ENCODE peak calls at places on chromosomes 1 and 21, in eight cellular contexts. H is IMR-90, U is heart left ventricle, T is left lung, L is GM23248, Y is left ventricle myocardium inferior, S is neural progenitor cell, I is A549. D is an unnamed sample.

GRCh38 chr1:227192163-227192562 is 126.1 kb downstream of the CDC42BPA start:
- DNase-seq in T (no peak), U (no peak), L (peak; percentile 97), Y (peak; percentile 25), I (peak; percentile 53), S (no peak), H (peak; percentile 98), D (peak; percentile 57)

GRCh38 chr1:204150702-204151561 is 912 bp downstream of the ETNK2 start:
- DNase-seq in T (no peak), U (no peak), H (no peak), L (peak; percentile 39), Y (no peak), I (no peak), S (peak; percentile 61), D (peak; percentile 76)

GRCh38 chr1:207890136-207890738 is 20.7 kb downstream of the CD34 start:
- DNase-seq in S (no peak), T (peak; percentile 70), H (peak; percentile 67), Y (peak; percentile 80), L (peak; percentile 81), I (no peak), U (peak; percentile 89), D (no peak)

GRCh38 chr1:234612352-234613127 is 2.6 kb upstream of the IRF2BP2 start:
- DNase-seq in L (peak; percentile 98), H (peak; percentile 99), T (peak; percentile 95), I (peak; percentile 99), Y (peak; percentile 89), S (peak; percentile 45), U (peak; percentile 91), D (peak; percentile 68)

GRCh38 chr1:58310881-58311280 is 235.6 kb downstream of the OMA1 start:
- DNase-seq in Y (no peak), I (no peak), T (no peak), H (no peak), U (no peak), S (no peak), L (no peak), D (no peak)

GRCh38 chr1:3676581-3677410 is 24.5 kb downstream of the TP73 start:
- DNase-seq in U (no peak), Y (no peak), S (no peak), I (no peak), T (no peak), L (no peak), H (no peak), D (no peak)

GRCh38 chr1:116346943-116347673 is 25.9 kb upstream of the ATP1A1 start:
- DNase-seq in U (no peak), I (no peak), Y (no peak), L (no peak), S (no peak), T (no peak), H (no peak), D (no peak)

GRCh38 chr1:162561616-162562451 is at the start of gene UAP1:
- DNase-seq in Y (no peak), I (no peak), S (no peak), U (peak; percentile 39), T (no peak), H (no peak), L (peak; percentile 61), D (no peak)

GRCh38 chr1:226635456-226635941 is 86.9 kb downstream of the STUM start:
- DNase-seq in U (peak; percentile 16), I (no peak), S (no peak), T (peak; percentile 18), Y (no peak), L (no peak), H (no peak), D (peak; percentile 43)

GRCh38 chr1:160550572-160551034 is 27.5 kb upstream of the SLAMF6 start:
- DNase-seq in I (no peak), S (peak; percentile 13), Y (no peak), U (no peak), H (no peak), L (no peak), T (no peak), D (peak; percentile 81)

GRCh38 chr1:26358411-26359384 is 4.8 kb upstream of the CRYBG2 start:
- DNase-seq in H (no peak), U (no peak), L (no peak), S (no peak), I (peak; percentile 60), T (no peak), Y (no peak), D (peak; percentile 79)

GRCh38 chr1:98048234-98048633 is 127.4 kb upstream of the DPYD start:
- DNase-seq in L (peak; percentile 94), H (peak; percentile 92), U (peak; percentile 80), Y (peak; percentile 76), T (peak; percentile 81), I (peak; percentile 58), S (peak; percentile 92), D (peak; percentile 96)

GRCh38 chr1:177800386-177801058 is 169.3 kb downstream of the SEC16B start:
- DNase-seq in S (no peak), U (no peak), Y (no peak), H (peak; percentile 35), T (no peak), I (no peak), L (peak; percentile 41), D (no peak)

GRCh38 chr1:218424528-218424927 is 79.4 kb downstream of the TGFB2 start:
- DNase-seq in H (no peak), S (peak; percentile 18), Y (no peak), L (peak; percentile 31), I (no peak), T (no peak), U (no peak), D (no peak)

GRCh38 chr1:168091720-168092119 is 45.0 kb downstream of the GPR161 start:
- DNase-seq in S (no peak), I (no peak), U (no peak), H (no peak), T (no peak), L (no peak), Y (no peak), D (no peak)

GRCh38 chr21:39951183-39952101 is 84.2 kb downstream of the PCP4 start:
- DNase-seq in S (peak; percentile 9), L (no peak), Y (no peak), T (no peak), H (no peak), I (no peak), U (no peak), D (peak; percentile 53)

GRCh38 chr1:55827350-55827749 is 612.2 kb upstream of the USP24 start:
- DNase-seq in S (no peak), H (peak; percentile 99), T (no peak), I (peak; percentile 18), L (peak; percentile 94), U (no peak), Y (no peak), D (no peak)

GRCh38 chr1:9886063-9886742 is 23.9 kb downstream of the CTNNBIP1 start:
- DNase-seq in T (no peak), H (no peak), U (no peak), L (no peak), I (no peak), S (peak; percentile 41), Y (peak; percentile 37), D (no peak)

GRCh38 chr1:41936107-41936506 is 17.4 kb upstream of the HIVEP3 start:
- DNase-seq in I (no peak), L (peak; percentile 74), H (peak; percentile 70), T (no peak), S (no peak), U (no peak), Y (no peak), D (no peak)

GRCh38 chr1:83530506-83530905 is 468.4 kb downstream of the TTLL7 start:
- DNase-seq in U (no peak), Y (no peak), T (no peak), H (no peak), L (no peak), S (no peak), I (no peak), D (no peak)

GRCh38 chr21:39316062-39316461 is 2.6 kb upstream of the BRWD1 start:
- DNase-seq in Y (no peak), I (no peak), U (no peak), T (no peak), H (no peak), L (peak; percentile 19), S (no peak), D (no peak)

GRCh38 chr1:14095001-14095400 is 395.0 kb downstream of the PRDM2 start:
- DNase-seq in Y (no peak), T (no peak), H (no peak), I (no peak), L (peak; percentile 35), S (peak; percentile 64), U (no peak), D (no peak)

DNA sequence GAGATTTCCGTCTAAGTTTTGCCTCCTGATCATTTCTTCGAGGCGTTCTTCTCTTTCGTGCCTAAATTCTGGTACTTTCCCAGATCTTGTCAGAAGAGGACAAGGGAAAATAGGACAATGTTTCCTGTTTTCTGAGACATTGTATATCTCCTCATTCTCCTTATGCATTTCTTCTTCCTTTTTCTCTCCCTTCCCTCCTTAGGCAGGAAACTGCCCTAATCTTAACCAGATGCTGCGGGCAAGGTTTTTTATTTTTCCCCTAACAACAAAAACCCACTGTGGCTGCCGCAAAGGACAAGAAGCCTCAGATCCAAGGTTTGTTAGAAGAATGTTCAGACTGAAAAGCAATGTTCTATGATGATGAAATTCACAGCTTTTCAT is 813 bp downstream of the CTSK start:
- DNase-seq in T (no peak), I (no peak), S (no peak), Y (no peak), L (peak; percentile 54), U (no peak), H (no peak), D (no peak)
- H3K4me3 ChIP-seq in T (no peak overlapping the region), I (no peak overlapping the region), S (no peak overlapping the region), Y (peak overlapping the region; percentile 48), L (peak overlapping the region; percentile 72), U (peak overlapping the region; percentile 42), H (no peak overlapping the region), D (no peak overlapping the region)

GRCh38 chr1:232512712-232513111 is 117.2 kb downstream of the SIPA1L2 start:
- DNase-seq in L (no peak), U (no peak), H (no peak), T (no peak), I (no peak), Y (no peak), S (no peak), D (no peak)
- H3K4me1 ChIP-seq in L (no peaks in the 10 kb centered on the region), U (peaks cover 40% of the 10 kb centered on the region), H (peaks cover 5% of the 10 kb centered on the region), T (peaks cover 28% of the 10 kb centered on the region), I (peaks cover 38% of the 10 kb centered on the region), Y (peaks cover 68% of the 10 kb centered on the region), S (peaks cover 34% of the 10 kb centered on the region), D (peaks cover 18% of the 10 kb centered on the region)

GRCh38 chr1:191643060-191643459 is 515.2 kb upstream of the RGS18 start:
- DNase-seq in H (no peak), L (no peak), I (no peak), T (no peak), U (no peak), Y (no peak), S (no peak), D (no peak)

GRCh38 chr1:191641420-191642215 is 516.6 kb upstream of the RGS18 start:
- DNase-seq in Y (no peak), I (peak; percentile 62), T (no peak), L (peak; percentile 2), S (no peak), H (peak; percentile 69), U (no peak), D (no peak)
- H3K4me3 ChIP-seq in Y (no peak overlapping the region), I (peak overlapping the region; percentile 27), T (no peak overlapping the region), L (no peak overlapping the region), S (no peak overlapping the region), H (no peak overlapping the region), U (no peak overlapping the region), D (no peak overlapping the region)

GRCh38 chr1:19484793-19485361 is 462 bp downstream of the CAPZB start:
- DNase-seq in U (no peak), S (peak; percentile 65), I (peak; percentile 18), L (peak; percentile 73), Y (no peak), H (no peak), T (peak; percentile 49), D (peak; percentile 82)
- H3K4me1 ChIP-seq in U (peaks cover 66% of the 10 kb centered on the region), S (peaks cover 36% of the 10 kb centered on the region), I (peaks cover 34% of the 10 kb centered on the region), L (peaks cover 58% of the 10 kb centered on the region), Y (peaks cover 81% of the 10 kb centered on the region), H (peaks cover 31% of the 10 kb centered on the region), T (peaks cover 66% of the 10 kb centered on the region), D (peaks cover 18% of the 10 kb centered on the region)